ENCODE peak calls at places on chromosomes 12 and 14, in five cellular contexts. Z is DND-41, Q is IMR-90, A is left lung, B is heart left ventricle. I is an unnamed sample.

GRCh38 chr12:19544351-19544750 is 105.1 kb downstream of the AEBP2 start:
- DNase-seq in B (no peak), A (no peak), Z (no peak), Q (no peak), I (no peak)

GRCh38 chr14:100333311-100333710 is 10.2 kb downstream of the SLC25A47 start:
- DNase-seq in A (peak), Z (no peak), Q (no peak), B (peak), I (no peak)

GRCh38 chr12:52824741-52825410 is 9.2 kb downstream of the KRT79 start:
- DNase-seq in Z (no peak), B (no peak), Q (no peak), A (no peak), I (no peak)

GRCh38 chr12:24081581-24081980 is 132.1 kb upstream of the SOX5 start:
- DNase-seq in A (no peak), B (no peak), Z (no peak), Q (no peak), I (no peak)

GRCh38 chr12:123607756-123608155 is 5.9 kb downstream of the DDX55 start:
- DNase-seq in Z (no peak), Q (no peak), B (no peak), A (no peak), I (no peak)

GRCh38 chr14:74612346-74613021 is 447 bp upstream of the LTBP2 start:
- DNase-seq in Q (peak), B (peak), A (peak), Z (peak), I (peak)

GRCh38 chr14:67221248-67221981 is 19.8 kb upstream of the PALS1 start:
- DNase-seq in Q (peak), A (no peak), B (no peak), Z (no peak), I (no peak)

GRCh38 chr14:55850803-55851202 is 267.4 kb upstream of the PELI2 start:
- DNase-seq in B (no peak), A (no peak), Z (no peak), Q (peak), I (no peak)

GRCh38 chr14:83347874-83348273 is 1814.2 kb upstream of the SEL1L start:
- DNase-seq in Q (peak), B (no peak), Z (no peak), A (no peak), I (no peak)

GRCh38 chr14:69501362-69501964 is 16.9 kb downstream of the PLEKHD1 start:
- DNase-seq in Z (no peak), B (peak), Q (peak), A (no peak), I (peak)

GRCh38 chr12:122847516-122847836 is 12.2 kb downstream of the HIP1R start:
- DNase-seq in Q (no peak), Z (no peak), A (no peak), B (no peak), I (no peak)

GRCh38 chr14:57078054-57078453 is 190.7 kb downstream of the EXOC5 start:
- DNase-seq in Z (no peak), B (no peak), A (no peak), Q (no peak), I (no peak)

GRCh38 chr14:63712123-63712522 is 15.7 kb downstream of the SGPP1 start:
- DNase-seq in B (no peak), Z (no peak), Q (no peak), A (no peak), I (no peak)

GRCh38 chr12:64256166-64256800 is 34.2 kb upstream of the KICS2 start:
- DNase-seq in Q (peak), Z (no peak), A (no peak), B (no peak), I (no peak)

GRCh38 chr12:107847830-107848229 is 73.3 kb downstream of the ASCL4 start:
- DNase-seq in Z (no peak), B (no peak), Q (no peak), A (no peak), I (no peak)

GRCh38 chr14:27845902-27846301 is 920.7 kb upstream of the FOXG1 start:
- DNase-seq in A (no peak), Q (no peak), B (no peak), Z (no peak), I (no peak)

GRCh38 chr12:15005064-15005463 is 32.2 kb downstream of the PDE6H start:
- DNase-seq in Z (no peak), B (no peak), Q (no peak), A (no peak), I (no peak)

GRCh38 chr12:102645968-102646367 is 165.6 kb upstream of the IGF1 start:
- DNase-seq in Q (no peak), Z (no peak), B (no peak), A (no peak), I (no peak)

DNA sequence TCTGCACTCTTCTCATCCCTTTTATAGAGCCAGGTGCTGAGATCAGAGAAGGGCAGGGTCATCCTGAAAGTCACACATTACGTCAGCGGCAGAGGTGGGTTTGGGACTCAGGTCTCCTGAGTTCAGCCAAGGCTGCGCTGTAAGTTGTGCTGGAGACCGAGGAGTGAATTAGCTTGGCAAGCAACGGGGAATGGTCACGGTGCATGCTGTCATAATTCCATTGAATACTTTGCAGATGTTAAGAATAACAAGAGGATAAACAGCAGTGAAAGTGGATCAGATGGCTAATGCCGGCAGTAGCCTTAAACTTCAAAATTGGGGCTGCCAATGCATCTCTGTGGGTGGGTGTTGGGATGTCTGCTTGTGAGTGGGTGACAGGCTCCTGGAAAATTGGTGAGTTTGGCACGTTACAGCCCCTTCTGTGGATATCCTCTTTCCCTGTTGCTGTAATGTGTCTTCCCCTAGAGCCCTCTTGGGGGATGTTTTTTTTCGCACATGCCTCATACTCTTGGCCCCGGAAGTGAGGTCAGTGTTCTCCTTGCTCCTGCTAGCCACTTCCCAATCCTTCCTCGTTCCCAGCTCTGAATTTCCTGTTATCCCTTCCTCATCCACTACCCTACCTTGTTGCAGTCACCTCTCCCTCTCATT is 287.1 kb upstream of the SRRM4 start:
- DNase-seq in A (no peak), Z (no peak), B (no peak), Q (no peak), I (no peak)
- H3K27ac ChIP-seq in A (no peak), Z (no peak), B (peak), Q (no peak), I (no peak)

GRCh38 chr14:59276235-59276634 is 87.8 kb downstream of the DAAM1 start:
- DNase-seq in B (no peak), A (no peak), Q (no peak), Z (no peak), I (no peak)
- H3K4me3 ChIP-seq in B (no peak), A (no peak), Q (no peak), Z (no peak), I (no peak)

DNA sequence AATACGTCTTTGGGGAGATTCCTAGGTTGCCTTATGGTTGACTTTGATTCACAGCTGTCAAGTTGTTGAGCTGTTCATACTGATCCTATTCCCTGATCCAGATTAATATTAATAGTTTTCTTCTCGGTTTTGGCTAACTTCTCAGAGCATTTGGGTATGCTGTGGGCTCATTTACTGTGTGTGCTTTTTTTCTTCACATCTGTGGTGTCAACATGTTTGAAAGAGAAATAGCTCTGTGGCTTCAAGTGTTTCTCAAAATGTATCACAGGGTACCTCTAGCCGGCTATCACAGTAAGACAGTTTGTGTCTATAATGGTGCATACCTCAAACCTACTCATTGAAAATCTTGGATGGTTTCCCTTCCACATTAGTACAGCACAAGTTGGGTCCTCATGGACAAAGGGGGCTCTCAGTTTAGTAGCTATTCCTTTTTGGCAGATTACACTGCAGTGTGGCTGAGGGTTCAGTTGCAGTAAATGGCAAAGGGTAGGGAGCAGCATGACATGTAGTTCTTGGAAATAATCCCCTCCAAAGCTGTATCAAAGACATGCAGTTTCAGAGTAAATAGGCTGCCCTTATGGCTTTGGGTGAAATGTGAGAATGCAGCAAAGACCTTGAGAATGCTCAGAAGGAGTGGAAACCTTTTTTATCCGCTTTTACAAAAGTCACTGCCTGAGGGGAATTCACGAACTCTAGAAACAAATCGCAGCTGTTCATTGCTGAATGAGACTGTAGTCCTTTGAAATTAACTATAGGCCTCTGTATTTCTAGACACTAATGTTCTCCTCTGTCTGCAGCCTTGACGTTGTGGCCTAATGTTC is 102.4 kb upstream of the ATF1 start:
- DNase-seq in A (no peak), Q (no peak), Z (no peak), B (no peak), I (no peak)
- TF ChIP-seq CTCF in A (no peak), Q (no peak), Z (no peak), B (no peak), I (no peak)

GRCh38 chr14:101620039-101620788 is 58.9 kb downstream of the DIO3 start:
- DNase-seq in B (no peak), Q (no peak), Z (no peak), A (peak), I (no peak)
- H3K27ac ChIP-seq in B (no peak), Q (no peak), Z (no peak), A (no peak), I (no peak)

GRCh38 chr14:72928872-72929271 is 2.6 kb downstream of the DCAF4 start:
- DNase-seq in A (no peak), Q (no peak), Z (no peak), B (no peak), I (no peak)
- H3K4me3 ChIP-seq in A (no peak), Q (no peak), Z (no peak), B (no peak), I (no peak)

GRCh38 chr14:102821252-102821651 is 44.0 kb downstream of the TRAF3 start:
- DNase-seq in A (no peak), Z (no peak), Q (no peak), B (no peak), I (no peak)

GRCh38 chr14:102824832-102825231 is 47.6 kb downstream of the TRAF3 start:
- DNase-seq in A (no peak), B (peak), Z (no peak), Q (peak), I (no peak)

GRCh38 chr14:102825307-102826095 is 48.3 kb downstream of the TRAF3 start:
- DNase-seq in Q (no peak), B (no peak), Z (no peak), A (no peak), I (no peak)

GRCh38 chr14:102822311-102822863 is 45.1 kb downstream of the TRAF3 start:
- DNase-seq in B (no peak), Z (no peak), A (no peak), Q (peak), I (no peak)

GRCh38 chr14:102823546-102823945 is 46.3 kb downstream of the TRAF3 start:
- DNase-seq in B (no peak), Q (no peak), Z (no peak), A (no peak), I (no peak)
- TF ChIP-seq CTCF in B (no peak), Q (no peak), Z (no peak), A (no peak), I (no peak)

GRCh38 chr14:95664546-95664945 is 21.7 kb upstream of the TCL1B start:
- DNase-seq in B (no peak), A (no peak), Q (no peak), Z (no peak), I (no peak)

GRCh38 chr14:95664046-95664445 is 22.2 kb upstream of the TCL1B start:
- DNase-seq in B (no peak), A (no peak), Q (no peak), Z (no peak), I (no peak)

GRCh38 chr14:95663226-95663797 is 22.9 kb upstream of the TCL1B start:
- DNase-seq in B (no peak), A (no peak), Z (no peak), Q (no peak), I (no peak)

GRCh38 chr14:95660550-95661515 is 25.4 kb upstream of the TCL1B start:
- DNase-seq in Z (no peak), B (no peak), A (no peak), Q (no peak), I (no peak)

DNA sequence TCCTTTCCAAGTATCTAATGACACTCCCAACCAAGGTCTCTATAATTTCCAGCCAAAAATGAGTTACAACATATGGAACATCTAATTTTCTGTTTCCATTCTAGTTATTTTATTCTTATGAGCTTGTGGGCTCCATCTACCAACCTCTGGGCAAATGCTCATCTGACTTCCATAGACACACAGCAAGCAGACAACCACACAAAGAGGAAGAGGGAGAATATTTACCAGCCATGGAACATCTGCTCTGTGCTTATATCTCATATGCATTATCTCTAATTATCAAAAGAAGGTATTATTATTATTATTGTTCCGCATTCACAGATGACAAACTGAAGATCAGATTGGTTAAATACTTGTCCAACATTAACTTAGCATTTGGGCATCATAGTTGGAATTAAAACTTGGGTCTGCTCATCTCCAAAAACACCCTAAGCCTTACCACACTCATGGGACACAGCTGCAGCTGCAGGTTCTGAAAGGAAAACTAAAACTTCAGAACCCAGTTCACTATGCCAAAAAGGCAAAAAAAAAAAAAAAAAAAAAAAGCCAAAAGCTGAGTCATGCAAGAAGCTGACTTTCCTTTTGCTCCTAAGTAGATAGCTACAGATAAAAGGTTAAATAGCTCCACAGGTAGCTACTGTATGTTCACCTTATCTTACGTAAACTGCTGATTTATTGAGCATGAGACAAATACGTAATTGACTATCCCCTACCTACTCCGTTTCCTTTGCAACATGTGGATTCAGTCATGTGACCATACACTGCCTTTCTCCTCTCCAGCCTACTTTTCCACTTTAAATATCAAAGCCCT is 23.6 kb upstream of the TCL1B start:
- DNase-seq in Z (no peak), B (no peak), A (no peak), Q (no peak), I (no peak)
- H3K27ac ChIP-seq in Z (no peak), B (no peak), A (no peak), Q (no peak), I (no peak)

DNA sequence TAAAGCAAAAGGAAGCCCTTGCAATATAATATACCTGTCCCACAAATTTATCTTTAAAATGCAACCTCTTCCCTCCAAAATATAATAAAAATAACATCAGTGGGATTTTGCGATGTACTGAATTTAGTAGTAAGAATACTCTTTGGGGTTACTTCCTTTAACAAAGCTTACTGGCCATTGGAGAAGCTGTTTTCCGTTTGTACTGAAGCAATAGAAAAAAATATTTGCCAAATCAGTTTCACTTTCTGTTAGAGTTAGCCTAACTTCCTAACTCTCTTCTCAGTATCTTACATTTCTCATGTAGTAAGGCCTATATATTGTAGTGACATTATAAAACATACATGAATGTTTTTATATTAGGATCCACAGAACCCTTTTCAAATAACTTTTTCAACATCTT is 3.7 kb downstream of the MAX start:
- DNase-seq in A (no peak), Q (peak), B (no peak), Z (no peak), I (no peak)
- H3K4me3 ChIP-seq in A (no peak), Q (no peak), B (peak), Z (peak), I (peak)

GRCh38 chr12:117890137-117890536 is 78.7 kb downstream of the KSR2 start:
- DNase-seq in A (no peak), Q (no peak), B (no peak), Z (no peak), I (no peak)
- TF ChIP-seq CTCF in A (no peak), Q (no peak), B (no peak), Z (no peak), I (no peak)

I was measured in upper lobe of right lung.